ENCODE peak calls at places on chromosomes 1 and 21, in six cellular contexts. M is SK-N-MC, F is A673, S is keratinocyte, U is K562, L is GM23248. N is an unnamed sample.
A peak's percentile ranks its signal among the peaks of the same experiment; 100 is the strongest.

GRCh38 chr21:43024737-43025136 is 50.4 kb downstream of the PKNOX1 start:
- DNase-seq in M (no peak), F (no peak), S (no peak), U (no peak), L (no peak), N (no peak)

GRCh38 chr1:59994302-59995198 is 68.0 kb upstream of the CYP2J2 start:
- DNase-seq in M (no peak), F (no peak), S (no peak), U (no peak), L (peak; percentile 87), N (no peak)

GRCh38 chr21:39141502-39141901 is 41.7 kb downstream of the PSMG1 start:
- DNase-seq in M (no peak), F (no peak), S (no peak), U (no peak), L (peak; percentile 47), N (no peak)

GRCh38 chr1:147723691-147724323 is 36.6 kb downstream of the GJA5 start:
- DNase-seq in M (no peak), F (peak; percentile 39), S (no peak), U (peak; percentile 41), L (peak; percentile 43), N (no peak)

GRCh38 chr1:25621876-25622275 is 5.3 kb downstream of the MAN1C1 start:
- DNase-seq in M (no peak), F (no peak), S (no peak), U (no peak), L (no peak), N (no peak)

GRCh38 chr1:224867715-224868114 is 61.8 kb upstream of the DNAH14 start:
- DNase-seq in M (no peak), F (no peak), S (no peak), U (no peak), L (peak; percentile 16), N (no peak)

GRCh38 chr1:150009604-150010387 is 730 bp downstream of the OTUD7B start:
- DNase-seq in M (no peak), F (peak; percentile 42), S (no peak), U (peak; percentile 73), L (peak; percentile 95), N (no peak)

GRCh38 chr21:45833437-45833836 is 148.1 kb upstream of the COL6A1 start:
- DNase-seq in M (no peak), F (no peak), S (no peak), U (no peak), L (peak; percentile 17), N (no peak)

GRCh38 chr1:242966892-242967291 is 288.2 kb downstream of the CEP170 start:
- DNase-seq in M (no peak), F (no peak), S (no peak), U (no peak), L (no peak), N (no peak)

GRCh38 chr1:12048376-12048775 is 14.7 kb upstream of the TNFRSF8 start:
- DNase-seq in M (no peak), F (no peak), S (no peak), U (no peak), L (no peak), N (no peak)

GRCh38 chr1:52727956-52728656 is 1.9 kb downstream of the ZYG11B start:
- DNase-seq in M (no peak), F (no peak), S (no peak), U (no peak), L (peak; percentile 4), N (no peak)

GRCh38 chr1:173193639-173194038 is 13.5 kb downstream of the TNFSF4 start:
- DNase-seq in M (no peak), F (no peak), S (no peak), U (no peak), L (peak; percentile 82), N (no peak)

GRCh38 chr1:246618240-246618639 is 52.0 kb downstream of the CNST start:
- DNase-seq in M (no peak), F (no peak), S (no peak), U (no peak), L (no peak), N (no peak)

GRCh38 chr1:61641171-61641570 is 83.8 kb downstream of the TM2D1 start:
- DNase-seq in M (no peak), F (no peak), S (no peak), U (peak; percentile 31), L (no peak), N (no peak)

GRCh38 chr1:41980872-41981653 is 62.3 kb upstream of the HIVEP3 start:
- DNase-seq in M (no peak), F (no peak), S (no peak), U (no peak), L (no peak), N (no peak)

GRCh38 chr1:199404191-199404590 is 623.3 kb upstream of the NR5A2 start:
- DNase-seq in M (no peak), F (no peak), S (no peak), U (no peak), L (peak; percentile 24), N (no peak)

GRCh38 chr1:210125143-210125542 is 107.5 kb upstream of the SERTAD4 start:
- DNase-seq in M (peak; percentile 73), F (peak; percentile 93), S (no peak), U (no peak), L (peak; percentile 33), N (no peak)

GRCh38 chr1:214678386-214678785 is 75.4 kb downstream of the CENPF start:
- DNase-seq in M (no peak), F (no peak), S (no peak), U (peak; percentile 12), L (no peak), N (no peak)

GRCh38 chr1:77548285-77548684 is 134.2 kb downstream of the ZZZ3 start:
- DNase-seq in M (no peak), F (no peak), S (no peak), U (no peak), L (no peak), N (no peak)

DNA sequence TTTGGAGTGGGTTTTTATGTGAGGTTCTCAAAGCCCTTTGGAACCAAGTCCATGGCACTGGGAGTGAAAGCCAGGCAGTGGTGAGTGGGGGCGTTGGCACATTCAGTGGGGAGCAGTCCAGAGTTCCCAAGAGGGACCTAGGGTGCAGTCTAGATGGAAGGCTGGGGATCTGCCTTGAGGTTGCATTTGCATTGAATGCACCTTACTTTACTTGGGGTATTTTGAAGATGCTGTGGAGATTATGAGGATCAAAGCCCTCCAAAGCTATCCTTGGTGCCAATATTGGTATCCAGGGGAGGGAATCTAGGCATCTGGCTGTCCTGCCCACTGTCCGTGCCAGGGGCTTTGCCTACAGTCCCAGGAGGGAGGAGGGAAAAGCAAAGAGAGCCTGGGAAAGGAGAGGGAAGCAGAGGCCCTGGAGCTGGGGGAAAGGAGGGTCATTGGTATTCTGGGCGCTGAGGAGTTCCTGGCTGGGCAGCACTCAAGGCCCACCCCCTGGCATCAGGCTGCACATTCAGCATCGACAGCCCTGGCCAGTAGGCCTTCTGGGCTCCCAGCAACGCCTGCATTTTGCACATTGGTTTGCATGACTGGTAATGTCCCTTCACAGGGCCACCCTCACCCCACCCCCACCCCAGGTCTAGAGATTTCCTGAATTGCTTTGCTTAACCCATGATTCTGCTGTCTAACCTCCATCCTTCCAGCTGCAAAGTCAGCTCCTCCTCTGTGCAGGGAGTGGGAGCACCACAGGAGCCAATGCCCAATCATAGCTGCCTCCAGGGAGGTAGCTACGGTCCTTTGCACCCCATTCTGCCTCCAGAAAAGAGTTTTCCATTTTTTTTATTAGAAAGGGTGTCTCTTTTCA is 843 bp upstream of the BCAN start:
- DNase-seq in M (no peak), F (no peak), S (no peak), U (no peak), L (no peak), N (no peak)
- TF ChIP-seq EZH2 in M (no peak), F (no peak), S (no peak), U (no peak), L (no peak), N (no peak)

DNA sequence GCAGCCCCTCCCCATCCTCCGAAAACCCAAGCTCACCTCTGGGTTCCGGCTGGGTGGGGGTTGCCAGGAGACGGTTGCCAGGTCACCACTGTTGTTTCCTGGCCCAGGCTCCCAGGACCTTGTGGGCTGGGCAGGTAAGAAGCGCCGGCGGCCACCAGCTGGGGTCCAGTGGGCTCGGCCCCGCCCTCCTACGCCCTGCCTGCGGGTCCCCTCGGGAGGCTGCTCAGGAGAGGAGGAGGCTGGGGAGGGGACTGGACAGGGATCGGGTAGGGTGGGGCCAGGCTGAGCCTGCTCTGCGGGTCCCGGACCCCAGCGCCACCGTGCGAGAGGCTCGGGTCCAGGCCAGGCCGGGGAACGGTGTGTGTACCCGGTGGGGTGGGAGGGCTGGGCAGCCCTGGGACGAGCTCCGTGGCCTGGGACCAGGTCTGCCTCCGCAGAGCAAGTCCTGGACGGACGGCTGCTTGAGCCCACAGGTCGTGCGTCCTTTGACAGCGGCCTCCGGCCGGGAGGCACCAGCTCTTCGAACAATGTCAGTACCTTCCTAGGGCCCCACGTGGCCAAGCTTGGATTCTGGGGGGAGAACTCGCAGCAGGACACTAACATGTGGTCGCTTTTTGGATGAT is at the start of gene TTLL10:
- DNase-seq in M (no peak), F (no peak), S (no peak), U (no peak), L (no peak), N (no peak)
- TF ChIP-seq EZH2 in M (no peak), F (no peak), S (no peak), U (no peak), L (no peak), N (no peak)

GRCh38 chr1:99268021-99268420 is 3.7 kb downstream of the PLPPR4 start:
- DNase-seq in M (no peak), F (no peak), S (no peak), U (no peak), L (peak; percentile 58), N (no peak)

GRCh38 chr1:99266731-99267130 is 2.4 kb downstream of the PLPPR4 start:
- DNase-seq in M (no peak), F (no peak), S (no peak), U (no peak), L (peak; percentile 85), N (no peak)

GRCh38 chr1:99265124-99265523 is 832 bp downstream of the PLPPR4 start:
- DNase-seq in M (no peak), F (no peak), S (no peak), U (no peak), L (no peak), N (no peak)

GRCh38 chr1:99269321-99269720 is 5.0 kb downstream of the PLPPR4 start:
- DNase-seq in M (no peak), F (no peak), S (no peak), U (no peak), L (no peak), N (no peak)

DNA sequence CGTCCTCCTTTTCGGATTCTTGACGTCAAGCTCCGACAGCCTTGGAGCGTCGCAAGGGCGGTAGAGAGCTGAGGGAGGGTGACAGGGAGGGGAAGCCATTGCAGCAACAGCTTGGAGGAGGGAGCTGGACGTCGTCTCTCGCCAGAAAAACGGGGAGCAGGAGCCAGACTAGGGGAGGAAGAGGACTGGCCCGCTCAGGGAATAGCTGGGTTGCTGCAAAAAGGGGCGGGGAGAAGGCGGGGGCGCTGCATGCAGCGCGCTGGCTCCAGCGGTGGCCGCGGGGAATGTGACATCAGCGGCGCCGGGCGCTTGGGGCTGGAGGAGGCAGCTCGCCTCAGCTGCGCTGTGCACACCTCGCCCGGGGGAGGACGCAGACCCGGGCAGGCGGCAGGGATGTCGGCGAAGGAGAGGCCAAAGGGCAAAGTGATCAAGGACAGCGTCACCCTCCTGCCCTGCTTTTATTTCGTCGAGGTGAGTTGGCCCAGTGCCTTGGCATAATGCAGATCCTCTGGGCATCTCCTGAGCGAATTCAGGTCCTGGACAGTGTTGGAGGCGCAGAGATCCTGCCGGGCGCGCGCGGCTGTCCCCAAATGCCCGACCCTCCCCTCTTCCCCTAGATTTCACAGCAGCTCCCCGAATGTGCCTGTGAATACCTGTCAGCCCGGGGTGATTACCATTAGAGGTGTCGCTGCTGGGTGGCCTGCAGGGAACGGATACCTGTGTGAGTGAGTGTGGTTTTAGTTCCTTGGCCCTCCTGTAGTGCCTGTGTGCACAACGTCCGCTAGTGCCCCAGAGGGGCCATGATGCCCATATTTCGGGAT is at the start of gene PLPPR4:
- DNase-seq in M (no peak), F (peak; percentile 32), S (no peak), U (peak; percentile 35), L (peak; percentile 82), N (no peak)
- TF ChIP-seq EZH2 in M (no peak), F (no peak), S (peak; percentile 72), U (no peak), L (no peak), N (no peak)

GRCh38 chr21:34885636-34886553 is 163.2 kb downstream of the RUNX1 start:
- DNase-seq in M (no peak), F (no peak), S (no peak), U (peak; percentile 38), L (peak; percentile 43), N (no peak)
- TF ChIP-seq EZH2 in M (peak; percentile 89), F (no peak), S (no peak), U (no peak), L (no peak), N (no peak)

N was measured in GM12878.